ENCODE peak calls at places on chromosomes 16 and 17, in eight cellular contexts. One of them, this sample, is unnamed.

GRCh38 chr16:48617711-48618148 is 7.8 kb upstream of the N4BP1 start:
- DNase-seq in bronchial epithelial cell: peak
- DNase-seq in CD8-positive, alpha-beta T cell: no peak
- DNase-seq in COR-L47: peak
- DNase-seq in astrocyte of the cerebellum: peak
- DNase-seq in stimulated activated CD8-positive, alpha-beta memory T cell treated with anti-CD3 and anti-CD28 coated beads, Interleukin-7, amount 100 ng/mL, for 1 hour: no peak
- DNase-seq in HS-5: no peak
- DNase-seq in neural progenitor cell: no peak
- DNase-seq in this sample: no peak

GRCh38 chr17:27944546-27945332 is 51.6 kb upstream of the LYRM9 start:
- DNase-seq in bronchial epithelial cell: no peak
- DNase-seq in CD8-positive, alpha-beta T cell: no peak
- DNase-seq in COR-L47: peak
- DNase-seq in astrocyte of the cerebellum: no peak
- DNase-seq in stimulated activated CD8-positive, alpha-beta memory T cell treated with anti-CD3 and anti-CD28 coated beads, Interleukin-7, amount 100 ng/mL, for 1 hour: no peak
- DNase-seq in HS-5: no peak
- DNase-seq in neural progenitor cell: no peak
- DNase-seq in this sample: no peak

GRCh38 chr17:65243838-65244237 is 106.7 kb downstream of the RGS9 start:
- DNase-seq in bronchial epithelial cell: peak
- DNase-seq in CD8-positive, alpha-beta T cell: no peak
- DNase-seq in COR-L47: peak
- DNase-seq in astrocyte of the cerebellum: peak
- DNase-seq in stimulated activated CD8-positive, alpha-beta memory T cell treated with anti-CD3 and anti-CD28 coated beads, Interleukin-7, amount 100 ng/mL, for 1 hour: no peak
- DNase-seq in HS-5: no peak
- DNase-seq in neural progenitor cell: peak
- DNase-seq in this sample: peak

GRCh38 chr17:17792551-17793377 is 44.0 kb downstream of the SREBF1 start:
- DNase-seq in bronchial epithelial cell: peak
- DNase-seq in CD8-positive, alpha-beta T cell: peak
- DNase-seq in COR-L47: peak
- DNase-seq in astrocyte of the cerebellum: peak
- DNase-seq in stimulated activated CD8-positive, alpha-beta memory T cell treated with anti-CD3 and anti-CD28 coated beads, Interleukin-7, amount 100 ng/mL, for 1 hour: peak
- DNase-seq in HS-5: no peak
- DNase-seq in neural progenitor cell: peak
- DNase-seq in this sample: no peak

GRCh38 chr17:79201536-79202227 is 127.1 kb downstream of the ENGASE start:
- DNase-seq in bronchial epithelial cell: peak
- DNase-seq in CD8-positive, alpha-beta T cell: no peak
- DNase-seq in COR-L47: no peak
- DNase-seq in astrocyte of the cerebellum: no peak
- DNase-seq in stimulated activated CD8-positive, alpha-beta memory T cell treated with anti-CD3 and anti-CD28 coated beads, Interleukin-7, amount 100 ng/mL, for 1 hour: no peak
- DNase-seq in HS-5: peak
- DNase-seq in neural progenitor cell: no peak
- DNase-seq in this sample: no peak

GRCh38 chr16:11492808-11493530 is 93.8 kb downstream of the LITAF start:
- DNase-seq in bronchial epithelial cell: no peak
- DNase-seq in CD8-positive, alpha-beta T cell: no peak
- DNase-seq in COR-L47: no peak
- DNase-seq in astrocyte of the cerebellum: no peak
- DNase-seq in stimulated activated CD8-positive, alpha-beta memory T cell treated with anti-CD3 and anti-CD28 coated beads, Interleukin-7, amount 100 ng/mL, for 1 hour: no peak
- DNase-seq in HS-5: no peak
- DNase-seq in neural progenitor cell: no peak
- DNase-seq in this sample: no peak

GRCh38 chr17:29299031-29299430 is 5.1 kb upstream of the NUFIP2 start:
- DNase-seq in bronchial epithelial cell: no peak
- DNase-seq in CD8-positive, alpha-beta T cell: no peak
- DNase-seq in COR-L47: no peak
- DNase-seq in astrocyte of the cerebellum: no peak
- DNase-seq in stimulated activated CD8-positive, alpha-beta memory T cell treated with anti-CD3 and anti-CD28 coated beads, Interleukin-7, amount 100 ng/mL, for 1 hour: no peak
- DNase-seq in HS-5: no peak
- DNase-seq in neural progenitor cell: no peak
- DNase-seq in this sample: no peak

GRCh38 chr16:85151079-85151602 is 38.9 kb upstream of the CIBAR2 start:
- DNase-seq in bronchial epithelial cell: no peak
- DNase-seq in CD8-positive, alpha-beta T cell: no peak
- DNase-seq in COR-L47: no peak
- DNase-seq in astrocyte of the cerebellum: no peak
- DNase-seq in stimulated activated CD8-positive, alpha-beta memory T cell treated with anti-CD3 and anti-CD28 coated beads, Interleukin-7, amount 100 ng/mL, for 1 hour: no peak
- DNase-seq in HS-5: no peak
- DNase-seq in neural progenitor cell: no peak
- DNase-seq in this sample: no peak

GRCh38 chr17:73827627-73828241 is 183.5 kb upstream of the SDK2 start:
- DNase-seq in bronchial epithelial cell: peak
- DNase-seq in CD8-positive, alpha-beta T cell: no peak
- DNase-seq in COR-L47: no peak
- DNase-seq in astrocyte of the cerebellum: no peak
- DNase-seq in stimulated activated CD8-positive, alpha-beta memory T cell treated with anti-CD3 and anti-CD28 coated beads, Interleukin-7, amount 100 ng/mL, for 1 hour: no peak
- DNase-seq in HS-5: no peak
- DNase-seq in neural progenitor cell: no peak
- DNase-seq in this sample: no peak

GRCh38 chr17:5044630-5045029 is 9.4 kb upstream of the SLC52A1 start:
- DNase-seq in bronchial epithelial cell: no peak
- DNase-seq in CD8-positive, alpha-beta T cell: no peak
- DNase-seq in COR-L47: no peak
- DNase-seq in astrocyte of the cerebellum: no peak
- DNase-seq in stimulated activated CD8-positive, alpha-beta memory T cell treated with anti-CD3 and anti-CD28 coated beads, Interleukin-7, amount 100 ng/mL, for 1 hour: no peak
- DNase-seq in HS-5: no peak
- DNase-seq in neural progenitor cell: no peak
- DNase-seq in this sample: no peak

GRCh38 chr17:16255481-16255901 is 38.5 kb downstream of the PIGL start:
- DNase-seq in bronchial epithelial cell: no peak
- DNase-seq in CD8-positive, alpha-beta T cell: no peak
- DNase-seq in COR-L47: no peak
- DNase-seq in astrocyte of the cerebellum: peak
- DNase-seq in stimulated activated CD8-positive, alpha-beta memory T cell treated with anti-CD3 and anti-CD28 coated beads, Interleukin-7, amount 100 ng/mL, for 1 hour: no peak
- DNase-seq in HS-5: no peak
- DNase-seq in neural progenitor cell: peak
- DNase-seq in this sample: no peak

GRCh38 chr17:3965123-3965800 is 1.0 kb upstream of the ATP2A3 start:
- DNase-seq in bronchial epithelial cell: no peak
- DNase-seq in CD8-positive, alpha-beta T cell: peak
- DNase-seq in COR-L47: no peak
- DNase-seq in astrocyte of the cerebellum: no peak
- DNase-seq in stimulated activated CD8-positive, alpha-beta memory T cell treated with anti-CD3 and anti-CD28 coated beads, Interleukin-7, amount 100 ng/mL, for 1 hour: peak
- DNase-seq in HS-5: no peak
- DNase-seq in neural progenitor cell: peak
- DNase-seq in this sample: peak

GRCh38 chr16:65523258-65523950 is 401.5 kb upstream of the CDH11 start:
- DNase-seq in bronchial epithelial cell: no peak
- DNase-seq in CD8-positive, alpha-beta T cell: no peak
- DNase-seq in COR-L47: no peak
- DNase-seq in astrocyte of the cerebellum: no peak
- DNase-seq in stimulated activated CD8-positive, alpha-beta memory T cell treated with anti-CD3 and anti-CD28 coated beads, Interleukin-7, amount 100 ng/mL, for 1 hour: no peak
- DNase-seq in HS-5: no peak
- DNase-seq in neural progenitor cell: peak
- DNase-seq in this sample: no peak

GRCh38 chr17:12765544-12765943 is 23.8 kb upstream of the ARHGAP44 start:
- DNase-seq in bronchial epithelial cell: peak
- DNase-seq in CD8-positive, alpha-beta T cell: no peak
- DNase-seq in COR-L47: no peak
- DNase-seq in astrocyte of the cerebellum: peak
- DNase-seq in stimulated activated CD8-positive, alpha-beta memory T cell treated with anti-CD3 and anti-CD28 coated beads, Interleukin-7, amount 100 ng/mL, for 1 hour: no peak
- DNase-seq in HS-5: peak
- DNase-seq in neural progenitor cell: no peak
- DNase-seq in this sample: no peak

GRCh38 chr16:49353650-49354049 is 20.0 kb upstream of the C16orf78 start:
- DNase-seq in bronchial epithelial cell: no peak
- DNase-seq in CD8-positive, alpha-beta T cell: no peak
- DNase-seq in COR-L47: no peak
- DNase-seq in astrocyte of the cerebellum: no peak
- DNase-seq in stimulated activated CD8-positive, alpha-beta memory T cell treated with anti-CD3 and anti-CD28 coated beads, Interleukin-7, amount 100 ng/mL, for 1 hour: no peak
- DNase-seq in HS-5: no peak
- DNase-seq in neural progenitor cell: no peak
- DNase-seq in this sample: no peak

GRCh38 chr16:49858200-49859129 is 2.6 kb upstream of the ZNF423 start:
- DNase-seq in bronchial epithelial cell: no peak
- DNase-seq in CD8-positive, alpha-beta T cell: peak
- DNase-seq in COR-L47: peak
- DNase-seq in astrocyte of the cerebellum: no peak
- DNase-seq in stimulated activated CD8-positive, alpha-beta memory T cell treated with anti-CD3 and anti-CD28 coated beads, Interleukin-7, amount 100 ng/mL, for 1 hour: no peak
- DNase-seq in HS-5: no peak
- DNase-seq in neural progenitor cell: peak
- DNase-seq in this sample: no peak

GRCh38 chr17:81387235-81388060 is 7.8 kb upstream of the BAHCC1 start:
- DNase-seq in bronchial epithelial cell: no peak
- DNase-seq in CD8-positive, alpha-beta T cell: no peak
- DNase-seq in COR-L47: no peak
- DNase-seq in astrocyte of the cerebellum: no peak
- DNase-seq in stimulated activated CD8-positive, alpha-beta memory T cell treated with anti-CD3 and anti-CD28 coated beads, Interleukin-7, amount 100 ng/mL, for 1 hour: no peak
- DNase-seq in HS-5: no peak
- DNase-seq in neural progenitor cell: peak
- DNase-seq in this sample: no peak

GRCh38 chr16:3173892-3174617 is 13.9 kb upstream of the OR1F1 start:
- DNase-seq in bronchial epithelial cell: peak
- DNase-seq in CD8-positive, alpha-beta T cell: no peak
- DNase-seq in COR-L47: peak
- DNase-seq in astrocyte of the cerebellum: no peak
- DNase-seq in stimulated activated CD8-positive, alpha-beta memory T cell treated with anti-CD3 and anti-CD28 coated beads, Interleukin-7, amount 100 ng/mL, for 1 hour: no peak
- DNase-seq in HS-5: no peak
- DNase-seq in neural progenitor cell: peak
- DNase-seq in this sample: no peak

GRCh38 chr17:2901582-2901981 is 105.3 kb downstream of the RAP1GAP2 start:
- DNase-seq in bronchial epithelial cell: no peak
- DNase-seq in CD8-positive, alpha-beta T cell: no peak
- DNase-seq in COR-L47: no peak
- DNase-seq in astrocyte of the cerebellum: no peak
- DNase-seq in stimulated activated CD8-positive, alpha-beta memory T cell treated with anti-CD3 and anti-CD28 coated beads, Interleukin-7, amount 100 ng/mL, for 1 hour: no peak
- DNase-seq in HS-5: no peak
- DNase-seq in neural progenitor cell: no peak
- DNase-seq in this sample: no peak